ENCODE peak calls at places on chromosomes 4 and X, in eight cellular contexts. R is AG09319; Q is AG10803; L is CD8-positive, alpha-beta T cell; E is fibroblast of the aortic adventitia; H is tibial nerve; S is A549; B is endothelial cell. I is an unnamed sample.

GRCh38 chrX:16023790-16024734 is 99.3 kb upstream of the GRPR start:
- DNase-seq in E (peak; percentile 5), S (peak; percentile 50), H (no peak), Q (peak; percentile 30), R (no peak), B (no peak), L (no peak), I (peak; percentile 44)

GRCh38 chr4:148800943-148801342 is 358.7 kb upstream of the NR3C2 start:
- DNase-seq in B (no peak), L (no peak), H (peak; percentile 31), S (no peak), R (no peak), E (no peak), Q (peak; percentile 27), I (no peak)

GRCh38 chr4:127575888-127576287 is 56.9 kb upstream of the INTU start:
- DNase-seq in S (no peak), H (no peak), E (no peak), L (no peak), B (no peak), Q (no peak), R (no peak), I (no peak)

GRCh38 chrX:96906741-96907140 is 23.0 kb downstream of the RPA4 start:
- DNase-seq in H (no peak), R (no peak), E (peak; percentile 88), Q (no peak), L (no peak), B (no peak), S (no peak), I (no peak)

GRCh38 chr4:26320159-26320452 is 708 bp upstream of the RBPJ start:
- DNase-seq in H (no peak), E (peak; percentile 37), S (no peak), B (no peak), L (peak; percentile 36), R (no peak), Q (peak; percentile 39), I (peak; percentile 69)

GRCh38 chr4:139297001-139297410 is 4.3 kb upstream of the NAA15 start:
- DNase-seq in E (no peak), R (no peak), L (no peak), H (no peak), Q (peak; percentile 46), B (no peak), S (no peak), I (no peak)

GRCh38 chr4:133995243-133995960 is 206.2 kb downstream of the PABPC4L start:
- DNase-seq in B (no peak), S (no peak), L (no peak), E (no peak), R (no peak), H (no peak), Q (no peak), I (no peak)

GRCh38 chr4:3461515-3462291 is 1.4 kb upstream of the DOK7 start:
- DNase-seq in H (no peak), S (no peak), R (no peak), L (no peak), E (no peak), B (no peak), Q (no peak), I (no peak)

GRCh38 chrX:153806999-153807575 is 12.6 kb downstream of the SSR4 start:
- DNase-seq in E (no peak), L (no peak), S (no peak), B (no peak), H (no peak), Q (no peak), R (no peak), I (no peak)

GRCh38 chrX:80576815-80577533 is 156.7 kb downstream of the TENT5D start:
- DNase-seq in E (peak; percentile 2), Q (no peak), H (peak; percentile 4), S (no peak), R (no peak), L (no peak), B (no peak), I (no peak)

GRCh38 chrX:14039344-14039743 is 9.7 kb upstream of the GEMIN8 start:
- DNase-seq in R (no peak), L (peak; percentile 67), E (peak; percentile 64), H (peak; percentile 55), B (peak; percentile 34), S (no peak), Q (peak; percentile 23), I (peak; percentile 47)

GRCh38 chrX:9148626-9149385 is 114.9 kb upstream of the FAM9B start:
- DNase-seq in R (no peak), B (no peak), L (no peak), Q (peak; percentile 82), E (peak; percentile 64), H (no peak), S (no peak), I (no peak)

GRCh38 chr4:82748781-82749504 is 49.7 kb downstream of the SCD5 start:
- DNase-seq in S (no peak), B (no peak), Q (no peak), L (no peak), H (no peak), E (no peak), R (no peak), I (no peak)

GRCh38 chr4:21790437-21791029 is 158.0 kb downstream of the KCNIP4 start:
- DNase-seq in B (no peak), S (no peak), Q (peak; percentile 48), H (no peak), E (peak; percentile 83), L (no peak), R (no peak), I (peak; percentile 6)

GRCh38 chr4:17578482-17578891 is 1.5 kb downstream of the LAP3 start:
- DNase-seq in B (no peak), H (peak; percentile 8), L (no peak), E (peak; percentile 18), R (no peak), Q (no peak), S (no peak), I (peak; percentile 35)

GRCh38 chr4:144296941-144297340 is 156.4 kb upstream of the GYPA start:
- DNase-seq in H (no peak), R (no peak), E (no peak), B (no peak), S (no peak), Q (no peak), L (no peak), I (no peak)

DNA sequence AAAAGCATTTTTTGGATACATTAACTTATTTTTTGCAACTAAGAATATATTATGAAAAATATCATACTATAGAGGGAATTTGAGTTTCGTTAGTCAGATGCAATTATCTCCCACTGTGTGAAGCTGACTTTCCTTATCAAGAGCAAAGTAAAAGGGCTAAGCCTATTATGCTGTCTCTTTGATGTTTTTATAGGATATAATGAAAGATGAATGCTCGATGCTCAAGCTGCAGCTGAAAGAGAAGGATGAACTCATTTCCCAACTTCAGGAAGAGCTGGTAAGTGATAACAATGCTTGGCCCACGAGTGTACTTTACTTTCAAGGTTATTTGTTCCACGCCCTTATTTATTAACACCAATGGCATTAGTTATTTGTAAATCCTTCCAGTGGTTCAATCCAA is 688.4 kb downstream of the CCSER1 start:
- DNase-seq in L (no peak), E (no peak), Q (no peak), S (no peak), R (no peak), B (no peak), H (no peak), I (no peak)
- TF ChIP-seq CTCF in L (no peak), E (no peak), Q (no peak), S (no peak), R (no peak), B (no peak), H (no peak), I (no peak)

DNA sequence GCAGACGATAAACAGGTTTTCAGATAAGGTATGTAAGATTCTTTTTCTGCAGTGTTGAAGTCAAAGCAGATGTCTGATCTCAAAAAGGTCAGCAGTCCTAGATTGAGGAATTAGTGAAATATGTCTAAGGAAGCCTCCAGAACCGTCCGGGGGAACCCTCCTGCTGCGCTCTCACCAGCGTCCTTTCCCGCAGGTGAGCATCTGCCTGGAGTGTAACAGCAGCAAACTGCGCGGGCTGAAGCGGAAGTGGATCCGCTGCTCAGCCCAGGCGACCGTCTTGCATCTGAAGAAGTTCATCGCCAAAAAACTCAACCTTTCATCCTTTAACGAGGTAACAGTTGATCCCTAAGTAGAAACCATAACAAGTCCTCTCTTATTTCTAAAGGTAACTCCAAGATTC is 55.5 kb downstream of the PCGF3 start:
- DNase-seq in L (no peak), S (no peak), Q (no peak), E (no peak), R (no peak), H (no peak), B (no peak), I (no peak)
- TF ChIP-seq CTCF in L (no peak), S (no peak), Q (no peak), E (no peak), R (no peak), H (no peak), B (no peak), I (no peak)

DNA sequence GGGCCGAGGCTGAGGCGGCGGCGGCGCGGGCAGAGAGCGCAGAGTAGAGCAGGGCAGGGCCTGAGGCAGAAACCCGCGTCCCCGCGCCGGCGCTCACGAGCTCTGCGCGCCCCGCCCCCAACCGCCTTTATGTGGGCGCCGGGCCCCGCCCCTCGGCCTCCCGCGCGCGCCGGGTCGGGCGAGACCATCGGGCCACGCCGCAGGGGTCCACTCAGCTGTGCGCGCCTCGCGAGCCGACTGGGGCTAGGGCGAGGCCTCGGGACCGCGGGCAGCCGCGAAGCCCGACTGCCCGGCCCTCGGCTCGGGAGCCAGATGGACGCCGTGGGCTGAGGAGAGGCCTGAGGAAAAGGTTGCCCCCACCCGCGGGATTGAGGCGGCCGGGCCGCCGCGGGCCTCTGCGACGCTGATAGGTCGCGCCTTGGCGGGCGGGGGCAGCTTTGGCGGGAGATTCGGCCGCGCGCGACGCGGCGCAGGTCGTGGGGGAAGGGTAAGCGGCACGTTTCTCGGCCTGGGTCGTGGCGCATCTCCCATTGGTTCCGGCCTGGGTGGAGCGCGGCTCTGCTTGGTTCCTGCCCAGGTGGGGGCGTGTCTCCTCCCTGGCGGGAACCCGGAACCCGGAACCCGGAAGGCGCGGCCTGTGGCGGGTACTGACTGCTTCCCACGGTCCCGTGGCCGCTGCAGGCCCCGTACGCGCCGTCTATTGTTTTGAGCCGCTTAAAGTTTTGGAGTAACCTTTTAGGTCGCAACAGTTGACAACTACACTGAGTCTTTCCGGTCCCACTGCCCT is at the start of gene SLBP:
- DNase-seq in H (peak; percentile 90), B (peak; percentile 84), R (peak; percentile 78), L (peak; percentile 99), S (peak; percentile 92), Q (peak; percentile 88), E (peak; percentile 89), I (peak; percentile 98)
- TF ChIP-seq CTCF in H (no peak), B (no peak), R (no peak), L (no peak), S (no peak), Q (no peak), E (no peak), I (no peak)

GRCh38 chr4:154084864-154085263 is 296.0 kb upstream of the SFRP2 start:
- DNase-seq in R (no peak), Q (no peak), B (no peak), E (no peak), H (no peak), S (no peak), L (no peak), I (no peak)

GRCh38 chr4:154086247-154086646 is 297.4 kb upstream of the SFRP2 start:
- DNase-seq in Q (no peak), R (no peak), H (no peak), L (no peak), B (no peak), E (no peak), S (no peak), I (no peak)

GRCh38 chr4:154081391-154081790 is 292.5 kb upstream of the SFRP2 start:
- DNase-seq in L (no peak), H (no peak), E (no peak), Q (no peak), B (no peak), S (no peak), R (no peak), I (no peak)

GRCh38 chr4:154078504-154079350 is 289.8 kb upstream of the SFRP2 start:
- DNase-seq in L (no peak), R (no peak), Q (no peak), H (no peak), E (no peak), B (no peak), S (no peak), I (no peak)

GRCh38 chr4:154082760-154083530 is 294.1 kb upstream of the SFRP2 start:
- DNase-seq in H (no peak), R (no peak), Q (peak; percentile 6), B (peak; percentile 9), E (no peak), L (no peak), S (no peak), I (no peak)
- TF ChIP-seq CTCF in H (no peak), R (peak; percentile 19), Q (peak; percentile 40), B (peak; percentile 39), E (peak; percentile 25), L (peak; percentile 14), S (no peak), I (no peak)

I was measured in GM10248.